ENCODE peak calls at places on chromosomes 1 and 21, in eight cellular contexts. Z is cerebellar cortex; B is NCI-H2171; T is LHCN-M2; J is activated T-cell treated with anti-CD3 and anti-CD28 coated beads for 24 hours; P is nephron progenitor cell; D is stimulated activated CD8-positive, alpha-beta memory T cell treated with anti-CD3 and anti-CD28 coated beads, Interleukin-2, amount 100 ng/mL, for 1 hour; K is AG04449. U is an unnamed sample.

GRCh38 chr21:45078877-45079281 is 4.5 kb downstream of the ADARB1 start:
- DNase-seq in Z (no peak), B (no peak), T (peak), J (peak), P (no peak), D (peak), K (no peak), U (peak)

GRCh38 chr1:7047866-7048265 is 262.6 kb downstream of the CAMTA1 start:
- DNase-seq in Z (no peak), B (no peak), T (peak), J (no peak), P (no peak), D (no peak), K (no peak), U (no peak)

GRCh38 chr1:226717256-226717909 is 21.7 kb downstream of the ITPKB start:
- DNase-seq in Z (no peak), B (no peak), T (no peak), J (no peak), P (no peak), D (no peak), K (no peak), U (no peak)

GRCh38 chr1:234730110-234730509 is 120.1 kb upstream of the IRF2BP2 start:
- DNase-seq in Z (no peak), B (no peak), T (no peak), J (no peak), P (no peak), D (no peak), K (no peak), U (no peak)

GRCh38 chr21:27154451-27155129 is 187.7 kb upstream of the ADAMTS5 start:
- DNase-seq in Z (no peak), B (no peak), T (no peak), J (no peak), P (no peak), D (no peak), K (no peak), U (no peak)

GRCh38 chr1:60044881-60045280 is 28.7 kb downstream of the C1orf87 start:
- DNase-seq in Z (no peak), B (no peak), T (no peak), J (no peak), P (no peak), D (no peak), K (no peak), U (no peak)

GRCh38 chr1:223211323-223211985 is 68.4 kb upstream of the TLR5 start:
- DNase-seq in Z (no peak), B (no peak), T (no peak), J (no peak), P (no peak), D (no peak), K (no peak), U (no peak)

GRCh38 chr1:231571904-231572303 is 43.4 kb downstream of the TSNAX start:
- DNase-seq in Z (no peak), B (no peak), T (no peak), J (no peak), P (no peak), D (no peak), K (no peak), U (no peak)

GRCh38 chr1:193706763-193707162 is 520.4 kb upstream of the B3GALT2 start:
- DNase-seq in Z (no peak), B (no peak), T (no peak), J (no peak), P (no peak), D (no peak), K (no peak), U (no peak)

GRCh38 chr1:223803211-223803610 is 42.5 kb downstream of the TP53BP2 start:
- DNase-seq in Z (no peak), B (no peak), T (no peak), J (no peak), P (no peak), D (no peak), K (no peak), U (no peak)